ENCODE peak calls at places on chromosome 18, in five cellular contexts. Z is activated CD4-positive, CD25-positive, alpha-beta regulatory T cell; P is body of pancreas; F is NCI-H1436 treated with DMSO at 0.1 percent for 48 hours; R is activated naive CD4-positive, alpha-beta T cell. U is an unnamed sample.
A peak's percentile ranks its signal among the peaks of the same experiment; 100 is the strongest.

GRCh38 chr18:63363951-63364350 is 3.1 kb downstream of the KDSR start:
- DNase-seq in R (no peak), F (no peak), P (no peak), Z (no peak), U (no peak)

GRCh38 chr18:78688249-78688648 is 291.4 kb upstream of the SALL3 start:
- DNase-seq in R (no peak), F (no peak), Z (no peak), P (no peak), U (no peak)

GRCh38 chr18:22052405-22053105 is 116.8 kb upstream of the GATA6 start:
- DNase-seq in R (no peak), Z (no peak), F (no peak), P (peak; percentile 22), U (no peak)

GRCh38 chr18:51006948-51007786 is 22.8 kb upstream of the SMAD4 start:
- DNase-seq in Z (no peak), R (no peak), F (no peak), P (no peak), U (no peak)

GRCh38 chr18:22169889-22170420 is 566 bp downstream of the GATA6 start:
- DNase-seq in P (peak; percentile 49), Z (no peak), F (no peak), R (no peak), U (peak; percentile 59)

GRCh38 chr18:76643996-76644395 is 149.0 kb upstream of the ZNF516 start:
- DNase-seq in Z (no peak), R (no peak), P (no peak), F (no peak), U (no peak)

GRCh38 chr18:43161528-43161927 is 46.0 kb upstream of the RIT2 start:
- DNase-seq in P (no peak), R (no peak), F (no peak), Z (no peak), U (peak; percentile 5)

GRCh38 chr18:58213445-58213844 is 169.4 kb downstream of the NEDD4L start:
- DNase-seq in P (no peak), R (no peak), Z (no peak), F (no peak), U (peak; percentile 65)

GRCh38 chr18:76455015-76455676 is 39.9 kb downstream of the ZNF516 start:
- DNase-seq in P (peak; percentile 1), R (no peak), F (no peak), Z (no peak), U (no peak)

GRCh38 chr18:2916184-2916583 is 69.4 kb downstream of the EMILIN2 start:
- DNase-seq in F (no peak), P (no peak), Z (no peak), R (no peak), U (no peak)

GRCh38 chr18:27467073-27467472 is 282.0 kb upstream of the CHST9 start:
- DNase-seq in P (no peak), R (no peak), Z (no peak), F (no peak), U (no peak)

GRCh38 chr18:35464731-35465728 is 32.7 kb downstream of the INO80C start:
- DNase-seq in F (no peak), Z (no peak), R (no peak), P (no peak), U (no peak)

GRCh38 chr18:49364821-49365220 is 95.6 kb downstream of the DYM start:
- DNase-seq in R (no peak), F (no peak), Z (no peak), P (no peak), U (no peak)

GRCh38 chr18:62281684-62282083 is 43.4 kb upstream of the TNFRSF11A start:
- DNase-seq in Z (no peak), P (no peak), R (no peak), F (no peak), U (peak; percentile 1)

GRCh38 chr18:12645751-12646203 is 12.1 kb downstream of the SPIRE1 start:
- DNase-seq in Z (no peak), P (peak; percentile 17), F (no peak), R (no peak), U (no peak)

GRCh38 chr18:46412831-46413371 is 244.1 kb downstream of the LOXHD1 start:
- DNase-seq in Z (no peak), P (no peak), F (no peak), R (no peak), U (no peak)

GRCh38 chr18:74316257-74317180 is 880 bp downstream of the C18orf63 start:
- DNase-seq in R (no peak), P (peak; percentile 22), Z (no peak), F (no peak), U (peak; percentile 45)

GRCh38 chr18:31731628-31732027 is 29.1 kb downstream of the SLC25A52 start:
- DNase-seq in Z (no peak), P (no peak), R (no peak), F (no peak), U (no peak)

GRCh38 chr18:58578835-58579560 is 49.9 kb downstream of the ALPK2 start:
- DNase-seq in F (no peak), P (no peak), Z (no peak), R (no peak), U (peak; percentile 46)

GRCh38 chr18:48749768-48750167 is 201.0 kb downstream of the SMAD7 start:
- DNase-seq in Z (no peak), R (no peak), P (peak; percentile 13), F (no peak), U (no peak)

GRCh38 chr18:23311346-23312103 is 141.6 kb upstream of the RIOK3 start:
- DNase-seq in P (peak; percentile 40), Z (no peak), R (no peak), F (no peak), U (peak; percentile 45)

GRCh38 chr18:24414349-24415003 is 12.0 kb upstream of the IMPACT start:
- DNase-seq in F (no peak), R (no peak), P (no peak), Z (no peak), U (no peak)

GRCh38 chr18:10284571-10285282 is 169.7 kb upstream of the APCDD1 start:
- DNase-seq in P (no peak), Z (no peak), R (no peak), F (no peak), U (no peak)

GRCh38 chr18:79402977-79403722 is 7.4 kb downstream of the NFATC1 start:
- DNase-seq in P (peak; percentile 63), F (no peak), R (no peak), Z (no peak), U (peak; percentile 73)

GRCh38 chr18:63233334-63233733 is 86.2 kb downstream of the BCL2 start:
- DNase-seq in P (no peak), Z (no peak), R (no peak), F (no peak), U (no peak)

U was measured in hepatic stellate cell.